ENCODE peak calls at places on chromosomes 6 and 20, in six cellular contexts. P is HEK293T, F is HCT116, J is HepG2, E is GM12878, O is H1. G is an unnamed sample.

GRCh38 chr6:42407379-42407778 is 44.3 kb downstream of the TRERF1 start:
- DNase-seq in P (no peak), F (no peak), J (no peak), E (no peak), O (no peak), G (no peak)

GRCh38 chr6:17709476-17709875 is 2.8 kb upstream of the NUP153 start:
- DNase-seq in P (no peak), F (no peak), J (no peak), E (no peak), O (no peak), G (no peak)

GRCh38 chr20:49690899-49691620 is 22.6 kb downstream of the B4GALT5 start:
- DNase-seq in P (no peak), F (peak), J (peak), E (no peak), O (no peak), G (no peak)

GRCh38 chr20:24746351-24746685 is 202.8 kb upstream of the CST7 start:
- DNase-seq in P (no peak), F (peak), J (no peak), E (no peak), O (no peak), G (peak)

GRCh38 chr6:1665214-1665613 is 55.5 kb downstream of the FOXC1 start:
- DNase-seq in P (no peak), F (no peak), J (no peak), E (peak), O (no peak), G (no peak)

GRCh38 chr6:47146426-47147174 is 104.5 kb upstream of the ADGRF1 start:
- DNase-seq in P (no peak), F (no peak), J (no peak), E (no peak), O (no peak), G (no peak)

GRCh38 chr6:116682334-116682712 is 1.3 kb downstream of the KPNA5 start:
- DNase-seq in P (no peak), F (no peak), J (no peak), E (peak), O (no peak), G (no peak)

GRCh38 chr6:84739866-84740208 is 24.6 kb downstream of the TBX18 start:
- DNase-seq in P (no peak), F (no peak), J (no peak), E (no peak), O (no peak), G (no peak)

GRCh38 chr6:53011993-53012392 is 16.9 kb upstream of the GSTA4 start:
- DNase-seq in P (no peak), F (no peak), J (no peak), E (no peak), O (no peak), G (no peak)

GRCh38 chr6:113359155-113360140 is 497.7 kb upstream of the MARCKS start:
- DNase-seq in P (no peak), F (no peak), J (no peak), E (no peak), O (no peak), G (no peak)

GRCh38 chr6:41700577-41701347 is 34.6 kb downstream of the TFEB start:
- DNase-seq in P (no peak), F (no peak), J (no peak), E (no peak), O (no peak), G (peak)

GRCh38 chr6:13661647-13662046 is 46.5 kb downstream of the NOL7 start:
- DNase-seq in P (no peak), F (no peak), J (no peak), E (no peak), O (no peak), G (no peak)

GRCh38 chr20:63886054-63886419 is 8.9 kb upstream of the DNAJC5 start:
- DNase-seq in P (no peak), F (no peak), J (no peak), E (no peak), O (no peak), G (no peak)

GRCh38 chr20:44384423-44385027 is 29.0 kb downstream of the HNF4A start:
- DNase-seq in P (peak), F (peak), J (peak), E (peak), O (peak), G (peak)

GRCh38 chr6:170516783-170517616 is 36.1 kb downstream of the PSMB1 start:
- DNase-seq in P (peak), F (peak), J (peak), E (no peak), O (no peak), G (peak)

GRCh38 chr6:53496100-53496499 is 48.8 kb downstream of the GCLC start:
- DNase-seq in P (no peak), F (no peak), J (no peak), E (no peak), O (no peak), G (no peak)

GRCh38 chr6:220736-221475 is 71.4 kb upstream of the DUSP22 start:
- DNase-seq in P (no peak), F (no peak), J (peak), E (peak), O (no peak), G (no peak)

GRCh38 chr6:43804550-43805223 is 34.7 kb downstream of the VEGFA start:
- DNase-seq in P (no peak), F (no peak), J (peak), E (no peak), O (no peak), G (no peak)

GRCh38 chr6:112780498-112781096 is 433.5 kb downstream of the RFPL4B start:
- DNase-seq in P (peak), F (peak), J (peak), E (peak), O (peak), G (peak)

GRCh38 chr20:6030453-6031080 is 23.3 kb downstream of the LRRN4 start:
- DNase-seq in P (no peak), F (no peak), J (no peak), E (no peak), O (no peak), G (no peak)

GRCh38 chr6:160992323-160993314 is 1.1 kb downstream of the MAP3K4 start:
- DNase-seq in P (peak), F (peak), J (peak), E (no peak), O (no peak), G (peak)

GRCh38 chr6:69756907-69757306 is 39.9 kb downstream of the LMBRD1 start:
- DNase-seq in P (no peak), F (no peak), J (no peak), E (no peak), O (no peak), G (no peak)

GRCh38 chr6:89745096-89745495 is 74.5 kb downstream of the MDN1 start:
- DNase-seq in P (no peak), F (no peak), J (no peak), E (no peak), O (no peak), G (no peak)

GRCh38 chr6:56655996-56656395 is 13.3 kb upstream of the DST start:
- DNase-seq in P (no peak), F (no peak), J (peak), E (no peak), O (no peak), G (no peak)

GRCh38 chr6:107629545-107630147 is 139.7 kb downstream of the SOBP start:
- DNase-seq in P (no peak), F (no peak), J (no peak), E (no peak), O (no peak), G (no peak)

GRCh38 chr20:47506335-47506734 is 4.6 kb downstream of the NCOA3 start:
- DNase-seq in P (no peak), F (no peak), J (no peak), E (no peak), O (no peak), G (no peak)
- TF ChIP-seq SP1 in P (no peak), F (no peak), J (no peak), E (no peak), O (no peak), G (no peak)

GRCh38 chr20:33669224-33669623 is 2.5 kb downstream of the ACTL10 start:
- DNase-seq in P (no peak), F (no peak), J (no peak), E (no peak), O (no peak), G (no peak)

GRCh38 chr20:33668791-33669155 is 2.0 kb downstream of the ACTL10 start:
- DNase-seq in P (no peak), F (no peak), J (no peak), E (no peak), O (no peak), G (no peak)

GRCh38 chr20:33666293-33667244 is at the start of gene ACTL10:
- DNase-seq in P (peak), F (no peak), J (no peak), E (peak), O (peak), G (peak)

GRCh38 chr20:33667245-33668086 is 723 bp downstream of the ACTL10 start:
- DNase-seq in P (no peak), F (no peak), J (no peak), E (no peak), O (no peak), G (no peak)

GRCh38 chr20:33668087-33668790 is 1.5 kb downstream of the ACTL10 start:
- DNase-seq in P (peak), F (no peak), J (no peak), E (no peak), O (no peak), G (peak)
- TF ChIP-seq SP1 in P (no peak), F (no peak), J (no peak), E (no peak), O (no peak), G (no peak)

GRCh38 chr6:130661077-130661476 is 166.1 kb upstream of the SMLR1 start:
- DNase-seq in P (no peak), F (no peak), J (no peak), E (no peak), O (no peak), G (no peak)
- TF ChIP-seq SP1 in P (no peak), F (no peak), J (no peak), E (no peak), O (no peak), G (no peak)

GRCh38 chr20:4592316-4593148 is 129.2 kb upstream of the PRND start:
- DNase-seq in P (peak), F (no peak), J (peak), E (no peak), O (no peak), G (peak)
- TF ChIP-seq SP1 in P (no peak), F (no peak), J (no peak), E (no peak), O (no peak), G (no peak)

GRCh38 chr20:34072076-34072475 is 40.0 kb downstream of the EIF2S2 start:
- DNase-seq in P (no peak), F (no peak), J (no peak), E (no peak), O (no peak), G (no peak)

GRCh38 chr20:34068001-34068400 is 44.0 kb downstream of the EIF2S2 start:
- DNase-seq in P (no peak), F (no peak), J (no peak), E (no peak), O (no peak), G (no peak)

GRCh38 chr20:34069341-34070078 is 42.5 kb downstream of the EIF2S2 start:
- DNase-seq in P (peak), F (peak), J (peak), E (peak), O (peak), G (peak)

GRCh38 chr20:34072778-34073177 is 39.3 kb downstream of the EIF2S2 start:
- DNase-seq in P (no peak), F (no peak), J (no peak), E (no peak), O (no peak), G (no peak)

GRCh38 chr20:34070079-34070439 is 42.0 kb downstream of the EIF2S2 start:
- DNase-seq in P (no peak), F (no peak), J (no peak), E (no peak), O (no peak), G (no peak)
- TF ChIP-seq SP1 in P (no peak), F (no peak), J (no peak), E (no peak), O (no peak), G (no peak)

G was measured in WTC11.